ENCODE peak calls at places on chromosomes 2 and 18, in seven cellular contexts. M is right cardiac atrium; D is naive thymus-derived CD4-positive, alpha-beta T cell; T is AG09309; P is AG10803; L is effector memory CD4-positive, alpha-beta T cell; G is mammary epithelial cell. E is an unnamed sample.
A peak's percentile ranks its signal among the peaks of the same experiment; 100 is the strongest.

GRCh38 chr18:56921888-56922480 is 224.9 kb upstream of the BOD1L2 start:
- DNase-seq in T (no peak), L (no peak), P (no peak), D (no peak), M (no peak), G (no peak), E (no peak)

GRCh38 chr18:67359868-67360838 is 156.4 kb downstream of the DSEL start:
- DNase-seq in T (peak; percentile 59), G (peak; percentile 92), L (no peak), M (peak; percentile 52), P (peak; percentile 86), D (no peak), E (peak; percentile 65)

GRCh38 chr2:190860985-190861721 is 19.5 kb upstream of the GLS start:
- DNase-seq in D (no peak), M (no peak), L (no peak), P (peak; percentile 93), G (peak; percentile 48), T (peak; percentile 70), E (peak; percentile 93)

GRCh38 chr2:10329880-10330699 is 27.4 kb downstream of the HPCAL1 start:
- DNase-seq in G (no peak), M (no peak), D (peak; percentile 79), L (peak; percentile 31), P (peak; percentile 53), T (peak; percentile 4), E (no peak)

GRCh38 chr2:179268277-179268935 is 3.8 kb upstream of the SESTD1 start:
- DNase-seq in G (peak; percentile 92), P (peak; percentile 60), D (no peak), L (no peak), T (peak; percentile 33), M (no peak), E (no peak)

GRCh38 chr2:108878276-108878675 is 91.7 kb downstream of the CCDC138 start:
- DNase-seq in P (no peak), D (no peak), M (no peak), L (no peak), T (no peak), G (no peak), E (no peak)

GRCh38 chr2:12287220-12287751 is 429.4 kb upstream of the TRIB2 start:
- DNase-seq in G (peak; percentile 67), M (peak; percentile 55), P (no peak), T (no peak), D (no peak), L (no peak), E (peak; percentile 40)

GRCh38 chr18:11040823-11041712 is 108.3 kb downstream of the PIEZO2 start:
- DNase-seq in P (peak; percentile 42), L (no peak), G (peak; percentile 1), D (peak; percentile 8), T (peak; percentile 7), M (no peak), E (no peak)

GRCh38 chr2:170362895-170363582 is 185.1 kb downstream of the MYO3B start:
- DNase-seq in D (no peak), M (no peak), P (peak; percentile 44), L (no peak), G (no peak), T (no peak), E (no peak)

GRCh38 chr2:9333591-9334171 is 89.6 kb downstream of the ITGB1BP1 start:
- DNase-seq in P (peak; percentile 82), D (peak; percentile 2), G (peak; percentile 71), M (no peak), L (no peak), T (peak; percentile 59), E (peak; percentile 12)

GRCh38 chr2:5976626-5977025 is 284.4 kb downstream of the SOX11 start:
- DNase-seq in P (no peak), L (no peak), G (no peak), D (no peak), T (no peak), M (no peak), E (no peak)

GRCh38 chr2:58215429-58215828 is 25.7 kb downstream of the FANCL start:
- DNase-seq in D (no peak), T (no peak), L (no peak), M (no peak), P (no peak), G (no peak), E (no peak)

GRCh38 chr2:180653481-180653880 is 326.9 kb upstream of the UBE2E3 start:
- DNase-seq in M (no peak), T (no peak), D (no peak), G (no peak), L (no peak), P (no peak), E (no peak)

GRCh38 chr2:149768320-149768799 is 180.8 kb upstream of the MMADHC start:
- DNase-seq in P (peak; percentile 56), D (no peak), G (peak; percentile 27), T (peak; percentile 67), M (no peak), L (no peak), E (no peak)

GRCh38 chr2:143954208-143954607 is 565.7 kb downstream of the ZEB2 start:
- DNase-seq in P (peak; percentile 47), G (no peak), M (no peak), L (no peak), T (no peak), D (no peak), E (no peak)

GRCh38 chr2:86396304-86396785 is 44.8 kb upstream of the KDM3A start:
- DNase-seq in M (no peak), P (peak; percentile 9), L (no peak), G (peak; percentile 30), T (no peak), D (no peak), E (no peak)

GRCh38 chr18:1784113-1784512 is 787.2 kb downstream of the METTL4 start:
- DNase-seq in T (no peak), D (no peak), G (no peak), L (no peak), P (no peak), M (no peak), E (no peak)

DNA sequence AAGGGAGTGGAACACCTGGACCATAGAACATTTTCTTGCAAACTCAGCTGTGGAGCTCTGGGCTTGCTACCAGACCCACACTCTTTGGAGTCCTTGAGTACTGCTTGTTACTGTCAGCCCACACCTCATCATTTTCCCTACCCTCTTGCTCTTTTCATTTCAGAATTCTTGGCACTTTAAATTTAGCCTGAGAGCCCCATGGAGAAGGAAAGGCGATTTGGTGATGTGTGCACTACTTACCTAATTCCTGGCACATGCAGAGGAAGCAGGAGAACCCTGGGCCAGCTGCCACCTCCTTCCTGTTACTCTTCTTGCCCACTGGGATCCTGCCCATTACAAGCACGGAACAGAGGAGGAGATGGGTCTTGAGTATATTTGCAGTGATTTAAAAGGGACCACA is 31.8 kb downstream of the TMEM178A start:
- DNase-seq in P (no peak), D (no peak), G (no peak), L (no peak), T (no peak), M (peak; percentile 55), E (no peak)
- H3K4me3 ChIP-seq in P (no peak overlapping the region), D (no peak overlapping the region), G (no peak overlapping the region), L (no peak overlapping the region), T (no peak overlapping the region), M (no peak overlapping the region), E (no peak overlapping the region)

GRCh38 chr18:59835656-59836379 is 64.0 kb upstream of the PMAIP1 start:
- DNase-seq in T (no peak), M (no peak), L (no peak), G (no peak), D (no peak), P (no peak), E (no peak)

GRCh38 chr18:59837586-59837985 is 62.2 kb upstream of the PMAIP1 start:
- DNase-seq in G (peak; percentile 64), P (peak; percentile 62), L (peak; percentile 13), M (no peak), T (no peak), D (peak; percentile 43), E (peak; percentile 52)

GRCh38 chr18:59834267-59834666 is 65.5 kb upstream of the PMAIP1 start:
- DNase-seq in D (no peak), G (no peak), M (no peak), L (no peak), T (no peak), P (no peak), E (no peak)

GRCh38 chr18:59839241-59839640 is 60.6 kb upstream of the PMAIP1 start:
- DNase-seq in G (no peak), L (no peak), P (no peak), M (no peak), D (no peak), T (no peak), E (no peak)

GRCh38 chr18:59833785-59834184 is 66.0 kb upstream of the PMAIP1 start:
- DNase-seq in M (no peak), G (no peak), T (no peak), L (no peak), D (no peak), P (no peak), E (no peak)
- H3K4me3 ChIP-seq in M (no peak overlapping the region), G (no peak overlapping the region), T (no peak overlapping the region), L (no peak overlapping the region), D (no peak overlapping the region), P (no peak overlapping the region), E (no peak overlapping the region)

GRCh38 chr2:218658671-218659257 is 659 bp downstream of the ZNF142 start:
- DNase-seq in T (no peak), G (peak; percentile 66), M (no peak), D (peak; percentile 18), L (peak; percentile 3), P (peak; percentile 35), E (no peak)

GRCh38 chr2:218659988-218660358 is 490 bp downstream of the BCS1L start:
- DNase-seq in G (no peak), P (no peak), T (no peak), D (no peak), M (no peak), L (no peak), E (no peak)

GRCh38 chr2:218662827-218663226 is 3.3 kb downstream of the BCS1L start:
- DNase-seq in M (no peak), D (no peak), P (no peak), L (no peak), G (no peak), T (no peak), E (no peak)

GRCh38 chr2:218662377-218662776 is 2.9 kb downstream of the BCS1L start:
- DNase-seq in D (no peak), M (no peak), L (no peak), G (no peak), T (no peak), P (no peak), E (no peak)

GRCh38 chr2:218659258-218659987 is at the start of the genes BCS1L and ZNF142:
- DNase-seq in L (peak; percentile 80), P (peak; percentile 72), D (peak; percentile 92), G (peak; percentile 92), M (peak; percentile 96), T (no peak), E (peak; percentile 37)
- H3K4me3 ChIP-seq in L (peak within 1 kb of the TSS; percentile 82), P (peak within 1 kb of the TSS; percentile 89), D (peak within 1 kb of the TSS; percentile 83), G (peak within 1 kb of the TSS; percentile 84), M (peak within 1 kb of the TSS; percentile 84), T (peak within 1 kb of the TSS; percentile 89), E (peak within 1 kb of the TSS; percentile 93)

GRCh38 chr2:238854246-238854645 is 6.4 kb downstream of the TWIST2 start:
- DNase-seq in G (no peak), L (no peak), D (no peak), P (no peak), T (no peak), M (no peak), E (no peak)
- H3K4me3 ChIP-seq in G (no peak overlapping the region), L (no peak overlapping the region), D (no peak overlapping the region), P (peak overlapping the region; percentile 99), T (peak overlapping the region; percentile 37), M (no peak overlapping the region), E (no peak overlapping the region)

E was measured in SK-N-MC.